ENCODE peak calls at places on chromosomes 13 and 19, in six cellular contexts. One of them, this sample, is unnamed.

GRCh38 chr19:52748336-52748950 is 13.6 kb upstream of the ZNF611 start:
- DNase-seq in IMR-90: peak
- DNase-seq in K562: peak
- DNase-seq in HepG2: peak
- DNase-seq in GM12878: peak
- DNase-seq in A549: peak
- DNase-seq in this sample: no peak

GRCh38 chr19:56837892-56838679 is 2.4 kb downstream of the PEG3 start:
- DNase-seq in IMR-90: no peak
- DNase-seq in K562: no peak
- DNase-seq in HepG2: peak
- DNase-seq in GM12878: no peak
- DNase-seq in A549: no peak
- DNase-seq in this sample: no peak

GRCh38 chr13:106599875-106600797 is 32.2 kb upstream of the ARGLU1 start:
- DNase-seq in IMR-90: peak
- DNase-seq in K562: no peak
- DNase-seq in HepG2: no peak
- DNase-seq in GM12878: no peak
- DNase-seq in A549: no peak
- DNase-seq in this sample: no peak

GRCh38 chr13:102142473-102142826 is 259.4 kb downstream of the FGF14 start:
- DNase-seq in IMR-90: no peak
- DNase-seq in K562: no peak
- DNase-seq in HepG2: no peak
- DNase-seq in GM12878: no peak
- DNase-seq in A549: no peak
- DNase-seq in this sample: no peak

GRCh38 chr19:16628984-16629691 is 1.1 kb upstream of the MED26 start:
- DNase-seq in IMR-90: peak
- DNase-seq in K562: no peak
- DNase-seq in HepG2: no peak
- DNase-seq in GM12878: peak
- DNase-seq in A549: no peak
- DNase-seq in this sample: no peak

GRCh38 chr13:97976551-97977375 is 23.3 kb downstream of the IPO5 start:
- DNase-seq in IMR-90: no peak
- DNase-seq in K562: peak
- DNase-seq in HepG2: no peak
- DNase-seq in GM12878: no peak
- DNase-seq in A549: peak
- DNase-seq in this sample: peak

GRCh38 chr13:28501547-28501946 is 6.6 kb upstream of the FLT1 start:
- DNase-seq in IMR-90: no peak
- DNase-seq in K562: no peak
- DNase-seq in HepG2: no peak
- DNase-seq in GM12878: no peak
- DNase-seq in A549: no peak
- DNase-seq in this sample: no peak

GRCh38 chr19:39261704-39262103 is 6.5 kb upstream of the IFNL2 start:
- DNase-seq in IMR-90: no peak
- DNase-seq in K562: no peak
- DNase-seq in HepG2: no peak
- DNase-seq in GM12878: no peak
- DNase-seq in A549: no peak
- DNase-seq in this sample: no peak

GRCh38 chr13:54241719-54242118 is 1213.1 kb downstream of the OLFM4 start:
- DNase-seq in IMR-90: no peak
- DNase-seq in K562: no peak
- DNase-seq in HepG2: no peak
- DNase-seq in GM12878: no peak
- DNase-seq in A549: no peak
- DNase-seq in this sample: peak

GRCh38 chr13:33520480-33520839 is 234.9 kb upstream of the STARD13 start:
- DNase-seq in IMR-90: no peak
- DNase-seq in K562: no peak
- DNase-seq in HepG2: no peak
- DNase-seq in GM12878: no peak
- DNase-seq in A549: no peak
- DNase-seq in this sample: no peak

GRCh38 chr13:94329754-94330551 is 149.5 kb downstream of the DCT start:
- DNase-seq in IMR-90: peak
- DNase-seq in K562: no peak
- DNase-seq in HepG2: peak
- DNase-seq in GM12878: no peak
- DNase-seq in A549: peak
- DNase-seq in this sample: no peak

GRCh38 chr19:35077411-35078223 is 36.1 kb downstream of the HPN start:
- DNase-seq in IMR-90: no peak
- DNase-seq in K562: no peak
- DNase-seq in HepG2: no peak
- DNase-seq in GM12878: no peak
- DNase-seq in A549: no peak
- DNase-seq in this sample: no peak
- TF ChIP-seq BHLHE40 in IMR-90: no peak
- TF ChIP-seq BHLHE40 in K562: no peak
- TF ChIP-seq BHLHE40 in HepG2: no peak
- TF ChIP-seq BHLHE40 in GM12878: no peak
- TF ChIP-seq BHLHE40 in A549: no peak
- TF ChIP-seq BHLHE40 in this sample: no peak

GRCh38 chr19:10289167-10289835 is 451 bp upstream of the ICAM5 start:
- DNase-seq in IMR-90: peak
- DNase-seq in K562: peak
- DNase-seq in HepG2: peak
- DNase-seq in GM12878: no peak
- DNase-seq in A549: peak
- DNase-seq in this sample: peak

GRCh38 chr19:10290439-10290875 is 705 bp downstream of the ICAM5 start:
- DNase-seq in IMR-90: peak
- DNase-seq in K562: no peak
- DNase-seq in HepG2: no peak
- DNase-seq in GM12878: no peak
- DNase-seq in A549: no peak
- DNase-seq in this sample: no peak

GRCh38 chr19:10290876-10291553 is 1.3 kb downstream of the ICAM5 start:
- DNase-seq in IMR-90: peak
- DNase-seq in K562: peak
- DNase-seq in HepG2: peak
- DNase-seq in GM12878: no peak
- DNase-seq in A549: peak
- DNase-seq in this sample: peak

GRCh38 chr19:10288662-10289166 is 1.0 kb upstream of the ICAM5 start:
- DNase-seq in IMR-90: peak
- DNase-seq in K562: peak
- DNase-seq in HepG2: peak
- DNase-seq in GM12878: no peak
- DNase-seq in A549: peak
- DNase-seq in this sample: no peak

GRCh38 chr19:10289836-10290438 is at the start of gene ICAM5:
- DNase-seq in IMR-90: peak
- DNase-seq in K562: peak
- DNase-seq in HepG2: no peak
- DNase-seq in GM12878: no peak
- DNase-seq in A549: peak
- DNase-seq in this sample: peak
- TF ChIP-seq BHLHE40 in IMR-90: no peak
- TF ChIP-seq BHLHE40 in K562: no peak
- TF ChIP-seq BHLHE40 in HepG2: no peak
- TF ChIP-seq BHLHE40 in GM12878: no peak
- TF ChIP-seq BHLHE40 in A549: no peak
- TF ChIP-seq BHLHE40 in this sample: no peak

GRCh38 chr19:33688657-33688992 is 66.9 kb downstream of the CHST8 start:
- DNase-seq in IMR-90: no peak
- DNase-seq in K562: no peak
- DNase-seq in HepG2: no peak
- DNase-seq in GM12878: no peak
- DNase-seq in A549: no peak
- DNase-seq in this sample: no peak
- TF ChIP-seq BHLHE40 in IMR-90: no peak
- TF ChIP-seq BHLHE40 in K562: no peak
- TF ChIP-seq BHLHE40 in HepG2: no peak
- TF ChIP-seq BHLHE40 in GM12878: no peak
- TF ChIP-seq BHLHE40 in A549: no peak
- TF ChIP-seq BHLHE40 in this sample: no peak

DNA sequence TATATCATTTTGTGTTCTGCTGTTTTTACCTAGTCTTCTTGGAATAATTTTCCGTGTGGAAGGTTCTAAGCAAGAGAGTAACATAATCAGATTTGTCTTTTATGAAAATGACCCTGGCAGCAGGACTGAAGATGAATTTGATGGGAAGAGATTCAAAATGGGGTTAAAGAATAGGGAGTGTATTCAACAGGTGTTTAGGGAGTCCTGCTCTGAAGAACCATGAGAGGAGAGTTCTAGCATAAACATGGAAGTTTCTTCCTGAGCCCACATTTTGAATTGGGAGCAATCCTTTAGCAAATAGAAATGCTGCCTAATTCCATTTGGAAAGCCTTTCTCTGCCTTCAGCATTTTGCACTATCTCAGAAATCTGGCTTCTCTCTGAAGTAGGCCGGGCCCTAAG is 127.0 kb downstream of the CDK8 start:
- DNase-seq in IMR-90: no peak
- DNase-seq in K562: no peak
- DNase-seq in HepG2: no peak
- DNase-seq in GM12878: no peak
- DNase-seq in A549: no peak
- DNase-seq in this sample: no peak
- TF ChIP-seq BHLHE40 in IMR-90: no peak
- TF ChIP-seq BHLHE40 in K562: no peak
- TF ChIP-seq BHLHE40 in HepG2: no peak
- TF ChIP-seq BHLHE40 in GM12878: no peak
- TF ChIP-seq BHLHE40 in A549: no peak
- TF ChIP-seq BHLHE40 in this sample: no peak